ENCODE peak calls at places on chromosomes 12 and 14, in four cellular contexts. H, Q, G and D are unnamed samples.

GRCh38 chr12:6700646-6701051 is at the start of gene PIANP:
- DNase-seq in H (peak; percentile 40), Q (peak; percentile 23), G (peak; percentile 34), D (no peak)

GRCh38 chr12:114636723-114637480 is 47.1 kb downstream of the TBX3 start:
- DNase-seq in H (peak; percentile 22), Q (no peak), G (no peak), D (peak; percentile 41)

GRCh38 chr14:104311358-104311757 is 173.0 kb downstream of the KIF26A start:
- DNase-seq in H (no peak), Q (no peak), G (no peak), D (no peak)

GRCh38 chr12:12653922-12654321 is 42.1 kb downstream of the GPR19 start:
- DNase-seq in H (no peak), Q (no peak), G (no peak), D (no peak)

GRCh38 chr14:89902876-89903275 is 51.7 kb downstream of the EFCAB11 start:
- DNase-seq in H (no peak), Q (no peak), G (no peak), D (no peak)

GRCh38 chr12:43988838-43989560 is 153.1 kb downstream of the TMEM117 start:
- DNase-seq in H (no peak), Q (no peak), G (peak; percentile 37), D (no peak)

GRCh38 chr12:66092559-66093269 is 37.8 kb downstream of the LLPH start:
- DNase-seq in H (peak; percentile 21), Q (no peak), G (peak; percentile 19), D (no peak)

GRCh38 chr14:56189306-56189705 is 71.1 kb downstream of the PELI2 start:
- DNase-seq in H (peak; percentile 67), Q (no peak), G (peak; percentile 85), D (peak; percentile 75)

GRCh38 chr14:80636071-80636470 is 305.5 kb downstream of the CEP128 start:
- DNase-seq in H (no peak), Q (no peak), G (no peak), D (no peak)

GRCh38 chr12:42741771-42742510 is 152.4 kb upstream of the PRICKLE1 start:
- DNase-seq in H (peak; percentile 80), Q (no peak), G (peak; percentile 87), D (no peak)

GRCh38 chr12:42744539-42745156 is 155.1 kb upstream of the PRICKLE1 start:
- DNase-seq in H (peak; percentile 56), Q (no peak), G (peak; percentile 55), D (peak; percentile 60)

GRCh38 chr12:42737364-42737763 is 147.8 kb upstream of the PRICKLE1 start:
- DNase-seq in H (no peak), Q (no peak), G (no peak), D (no peak)

GRCh38 chr12:42742691-42743090 is 153.1 kb upstream of the PRICKLE1 start:
- DNase-seq in H (peak; percentile 14), Q (no peak), G (no peak), D (no peak)
- H3K4me1 ChIP-seq in H (peaks cover 2% of the 10 kb centered on the region), Q (peaks cover 2% of the 10 kb centered on the region), G (peaks cover 5% of the 10 kb centered on the region), D (peaks cover 13% of the 10 kb centered on the region)

GRCh38 chr12:132327351-132328171 is 1.8 kb downstream of the GALNT9 start:
- DNase-seq in H (peak; percentile 1), Q (no peak), G (peak; percentile 90), D (no peak)
- H3K4me2 ChIP-seq in H (no peak overlapping the region), Q (no peak overlapping the region), G (peak overlapping the region; percentile 61), D (no peak overlapping the region)

GRCh38 chr14:52005625-52006024 is 16.3 kb downstream of the RTRAF start:
- DNase-seq in H (no peak), Q (no peak), G (no peak), D (no peak)
- H3K36me3 ChIP-seq in H (peaks cover 16% of the 10 kb centered on the region), Q (peaks cover 100% of the 10 kb centered on the region), G (peaks cover 36% of the 10 kb centered on the region), D (peaks cover 30% of the 10 kb centered on the region)

DNA sequence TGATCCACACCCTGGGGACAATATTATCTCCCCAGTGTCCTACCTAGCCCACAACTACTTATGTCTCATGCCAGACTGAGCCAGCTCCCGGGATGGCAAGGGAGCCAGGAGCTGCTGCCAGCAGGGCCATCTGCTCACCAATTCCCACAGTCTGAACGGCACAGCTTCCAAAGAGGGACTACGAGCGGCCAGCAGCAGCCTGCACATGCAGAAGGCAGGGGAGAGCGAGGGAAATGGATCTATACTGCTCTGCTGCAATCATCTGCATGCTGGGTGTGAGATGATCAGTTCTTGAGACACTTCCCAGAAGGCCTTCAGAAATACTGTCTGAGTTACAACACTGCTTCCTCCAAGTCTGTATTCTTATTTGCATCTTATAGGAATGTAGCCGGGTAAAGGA is 11.1 kb downstream of the SSH1 start:
- DNase-seq in H (no peak), Q (no peak), G (no peak), D (no peak)
- H3K4me1 ChIP-seq in H (peaks cover 7% of the 10 kb centered on the region), Q (no peaks in the 10 kb centered on the region), G (peaks cover 24% of the 10 kb centered on the region), D (peaks cover 16% of the 10 kb centered on the region)